ENCODE peak calls at places on chromosomes 11 and 22, in six cellular contexts. One of them, this sample, is unnamed.

GRCh38 chr11:1896468-1896867 is 4.8 kb upstream of the PRR33 start:
- DNase-seq in AG09309: no peak
- DNase-seq in sigmoid colon: no peak
- DNase-seq in H9: no peak
- DNase-seq in ovary: no peak
- DNase-seq in Calu3: no peak
- DNase-seq in this sample: no peak

GRCh38 chr11:101445761-101446160 is 138.0 kb downstream of the TRPC6 start:
- DNase-seq in Calu3: no peak
- DNase-seq in H9: no peak
- DNase-seq in AG09309: no peak
- DNase-seq in ovary: no peak
- DNase-seq in sigmoid colon: no peak
- DNase-seq in this sample: no peak

GRCh38 chr11:19698493-19699292 is 13.9 kb upstream of the NAV2 start:
- DNase-seq in Calu3: no peak
- DNase-seq in ovary: no peak
- DNase-seq in sigmoid colon: peak; percentile 89
- DNase-seq in AG09309: peak; percentile 78
- DNase-seq in H9: no peak
- DNase-seq in this sample: no peak

GRCh38 chr11:85737738-85738137 is 51.7 kb upstream of the CCDC89 start:
- DNase-seq in ovary: no peak
- DNase-seq in sigmoid colon: no peak
- DNase-seq in AG09309: no peak
- DNase-seq in Calu3: peak; percentile 35
- DNase-seq in H9: no peak
- DNase-seq in this sample: no peak

GRCh38 chr22:40436460-40437431 is 66.4 kb downstream of the SGSM3 start:
- DNase-seq in Calu3: peak; percentile 9
- DNase-seq in sigmoid colon: no peak
- DNase-seq in AG09309: peak; percentile 63
- DNase-seq in ovary: peak; percentile 56
- DNase-seq in H9: no peak
- DNase-seq in this sample: no peak

GRCh38 chr11:116696381-116696941 is 76.3 kb downstream of the BUD13 start:
- DNase-seq in ovary: no peak
- DNase-seq in Calu3: no peak
- DNase-seq in sigmoid colon: peak; percentile 37
- DNase-seq in H9: peak; percentile 94
- DNase-seq in AG09309: no peak
- DNase-seq in this sample: no peak

GRCh38 chr11:117515892-117516291 is 188.2 kb downstream of the CEP164 start:
- DNase-seq in ovary: no peak
- DNase-seq in AG09309: no peak
- DNase-seq in sigmoid colon: no peak
- DNase-seq in Calu3: no peak
- DNase-seq in H9: no peak
- DNase-seq in this sample: no peak

GRCh38 chr22:22849640-22850610 is 37.7 kb upstream of the IGLL5 start:
- DNase-seq in AG09309: no peak
- DNase-seq in H9: no peak
- DNase-seq in sigmoid colon: no peak
- DNase-seq in Calu3: no peak
- DNase-seq in ovary: no peak
- DNase-seq in this sample: no peak

GRCh38 chr11:60872952-60873524 is 5.7 kb downstream of the ZP1 start:
- DNase-seq in H9: peak; percentile 64
- DNase-seq in Calu3: no peak
- DNase-seq in AG09309: peak; percentile 34
- DNase-seq in ovary: no peak
- DNase-seq in sigmoid colon: peak; percentile 48
- DNase-seq in this sample: no peak

GRCh38 chr22:29359469-29359868 is 28.9 kb downstream of the AP1B1 start:
- DNase-seq in ovary: peak; percentile 62
- DNase-seq in sigmoid colon: peak; percentile 85
- DNase-seq in Calu3: peak; percentile 49
- DNase-seq in H9: peak; percentile 69
- DNase-seq in AG09309: no peak
- DNase-seq in this sample: no peak

GRCh38 chr11:67606477-67607295 is at the start of gene NDUFV1:
- DNase-seq in ovary: peak; percentile 96
- DNase-seq in sigmoid colon: peak; percentile 98
- DNase-seq in AG09309: peak; percentile 40
- DNase-seq in H9: peak; percentile 96
- DNase-seq in Calu3: peak; percentile 97
- DNase-seq in this sample: peak; percentile 95

GRCh38 chr11:23124249-23124648 is 264.0 kb upstream of the CCDC179 start:
- DNase-seq in H9: no peak
- DNase-seq in Calu3: no peak
- DNase-seq in sigmoid colon: no peak
- DNase-seq in AG09309: no peak
- DNase-seq in ovary: no peak
- DNase-seq in this sample: no peak

GRCh38 chr11:102288745-102289083 is 28.6 kb upstream of the BIRC3 start:
- DNase-seq in ovary: no peak
- DNase-seq in sigmoid colon: no peak
- DNase-seq in H9: no peak
- DNase-seq in Calu3: no peak
- DNase-seq in AG09309: no peak
- DNase-seq in this sample: no peak

GRCh38 chr11:60902625-60903024 is 3.8 kb downstream of the PRPF19 start:
- DNase-seq in AG09309: no peak
- DNase-seq in Calu3: no peak
- DNase-seq in H9: no peak
- DNase-seq in sigmoid colon: peak; percentile 46
- DNase-seq in ovary: no peak
- DNase-seq in this sample: no peak

GRCh38 chr11:112852141-112852853 is 108.9 kb upstream of the NCAM1 start:
- DNase-seq in H9: no peak
- DNase-seq in sigmoid colon: no peak
- DNase-seq in AG09309: no peak
- DNase-seq in Calu3: no peak
- DNase-seq in ovary: no peak
- DNase-seq in this sample: no peak

GRCh38 chr22:36104988-36105387 is 55.6 kb downstream of the APOL3 start:
- DNase-seq in H9: no peak
- DNase-seq in ovary: no peak
- DNase-seq in Calu3: no peak
- DNase-seq in AG09309: no peak
- DNase-seq in sigmoid colon: peak; percentile 7
- DNase-seq in this sample: no peak

GRCh38 chr11:32430586-32431357 is 4.6 kb downstream of the WT1 start:
- DNase-seq in H9: peak; percentile 76
- DNase-seq in sigmoid colon: no peak
- DNase-seq in Calu3: no peak
- DNase-seq in AG09309: no peak
- DNase-seq in ovary: peak; percentile 88
- DNase-seq in this sample: no peak
- TF ChIP-seq CTCF in H9: peak; percentile 65
- TF ChIP-seq CTCF in sigmoid colon: no peak
- TF ChIP-seq CTCF in Calu3: no peak
- TF ChIP-seq CTCF in AG09309: peak; percentile 10
- TF ChIP-seq CTCF in ovary: peak; percentile 28
- TF ChIP-seq CTCF in this sample: peak; percentile 40

DNA sequence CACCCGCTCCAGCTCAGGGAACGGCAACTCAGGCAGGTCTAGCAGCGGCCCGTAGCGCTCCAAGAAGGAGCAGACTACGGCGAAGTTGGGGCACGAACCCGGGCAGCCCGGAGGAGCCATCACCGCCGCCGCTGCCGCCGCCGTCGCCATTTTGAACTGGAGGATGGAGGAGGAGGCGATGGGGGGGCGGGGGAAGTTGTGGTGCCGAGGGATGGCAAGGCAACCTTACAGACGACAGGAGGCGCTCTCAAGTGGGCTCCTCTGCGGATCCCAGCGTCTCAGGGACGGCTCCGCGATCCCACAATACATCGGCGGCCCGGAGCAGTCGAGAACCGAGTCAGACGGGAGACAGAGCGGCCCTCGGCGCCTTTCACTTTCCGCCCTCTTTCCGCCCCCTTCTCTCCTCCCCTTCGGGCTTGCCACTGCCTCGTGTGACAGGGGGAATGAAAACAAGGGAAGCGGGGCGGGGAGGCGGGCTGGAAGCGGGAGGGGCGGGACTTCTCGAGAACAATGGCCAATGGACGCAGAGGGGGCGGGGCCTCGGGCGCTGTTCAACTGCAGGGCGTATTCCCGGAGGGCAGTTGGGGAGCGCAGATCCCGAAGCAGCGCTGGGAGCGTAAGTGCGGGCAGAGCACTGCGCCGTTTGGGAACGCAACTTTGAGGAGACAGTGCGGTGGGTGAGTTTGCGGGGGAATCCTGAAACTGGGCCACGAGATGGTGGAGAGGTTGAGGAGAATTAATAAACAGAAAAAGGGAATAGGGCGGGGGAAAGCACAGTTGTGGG is at the start of the genes AAMDC and RSF1:
- DNase-seq in AG09309: peak; percentile 97
- DNase-seq in H9: peak; percentile 98
- DNase-seq in Calu3: peak; percentile 98
- DNase-seq in sigmoid colon: peak; percentile 99
- DNase-seq in ovary: peak; percentile 99
- DNase-seq in this sample: peak; percentile 97
- TF ChIP-seq CTCF in AG09309: peak; percentile 87
- TF ChIP-seq CTCF in H9: peak; percentile 77
- TF ChIP-seq CTCF in Calu3: peak; percentile 34
- TF ChIP-seq CTCF in sigmoid colon: peak; percentile 28
- TF ChIP-seq CTCF in ovary: peak; percentile 76
- TF ChIP-seq CTCF in this sample: peak; percentile 78

DNA sequence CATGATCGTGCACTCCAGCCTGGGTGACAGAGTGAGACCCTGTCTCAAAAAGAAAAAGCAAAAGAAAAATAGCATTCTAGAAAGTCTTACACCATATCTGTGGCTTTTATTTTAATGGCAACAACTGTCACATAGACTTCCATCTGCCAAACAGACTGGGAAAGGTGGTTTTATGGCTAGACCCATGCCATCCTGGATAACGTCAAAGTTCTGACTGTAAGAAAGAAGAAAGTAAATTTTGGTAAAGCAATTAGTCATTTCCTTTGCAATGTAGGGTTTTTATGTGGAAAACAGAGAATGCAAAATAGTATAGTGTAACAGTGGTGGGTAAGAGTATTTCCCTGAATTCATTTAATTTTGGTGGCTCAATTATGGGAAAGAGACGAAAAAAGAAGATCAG is 75.5 kb upstream of the BARX2 start:
- DNase-seq in H9: no peak
- DNase-seq in ovary: no peak
- DNase-seq in AG09309: no peak
- DNase-seq in sigmoid colon: no peak
- DNase-seq in Calu3: no peak
- DNase-seq in this sample: no peak
- TF ChIP-seq CTCF in H9: no peak
- TF ChIP-seq CTCF in ovary: no peak
- TF ChIP-seq CTCF in AG09309: no peak
- TF ChIP-seq CTCF in sigmoid colon: no peak
- TF ChIP-seq CTCF in Calu3: no peak
- TF ChIP-seq CTCF in this sample: no peak

GRCh38 chr11:13103962-13104554 is 94.9 kb downstream of the RASSF10 start:
- DNase-seq in Calu3: no peak
- DNase-seq in ovary: no peak
- DNase-seq in H9: no peak
- DNase-seq in AG09309: no peak
- DNase-seq in sigmoid colon: no peak
- DNase-seq in this sample: no peak
- TF ChIP-seq CTCF in Calu3: no peak
- TF ChIP-seq CTCF in ovary: no peak
- TF ChIP-seq CTCF in H9: no peak
- TF ChIP-seq CTCF in AG09309: no peak
- TF ChIP-seq CTCF in sigmoid colon: no peak
- TF ChIP-seq CTCF in this sample: no peak

GRCh38 chr11:75767228-75767572 is 1.4 kb upstream of the DGAT2 start:
- DNase-seq in sigmoid colon: peak; percentile 46
- DNase-seq in AG09309: no peak
- DNase-seq in Calu3: no peak
- DNase-seq in ovary: no peak
- DNase-seq in H9: no peak
- DNase-seq in this sample: no peak

GRCh38 chr11:75766449-75767227 is 1.9 kb upstream of the DGAT2 start:
- DNase-seq in H9: no peak
- DNase-seq in ovary: no peak
- DNase-seq in Calu3: no peak
- DNase-seq in sigmoid colon: peak; percentile 30
- DNase-seq in AG09309: no peak
- DNase-seq in this sample: no peak

GRCh38 chr11:75768909-75769771 is 562 bp downstream of the DGAT2 start:
- DNase-seq in AG09309: no peak
- DNase-seq in H9: peak; percentile 39
- DNase-seq in Calu3: no peak
- DNase-seq in sigmoid colon: peak; percentile 63
- DNase-seq in ovary: peak; percentile 29
- DNase-seq in this sample: no peak

GRCh38 chr11:75767793-75768111 is 826 bp upstream of the DGAT2 start:
- DNase-seq in Calu3: no peak
- DNase-seq in sigmoid colon: no peak
- DNase-seq in ovary: no peak
- DNase-seq in H9: no peak
- DNase-seq in AG09309: no peak
- DNase-seq in this sample: no peak

GRCh38 chr11:75768112-75768908 is at the start of gene DGAT2:
- DNase-seq in ovary: peak; percentile 78
- DNase-seq in AG09309: no peak
- DNase-seq in Calu3: peak; percentile 72
- DNase-seq in sigmoid colon: peak; percentile 76
- DNase-seq in H9: peak; percentile 71
- DNase-seq in this sample: peak; percentile 67
- TF ChIP-seq CTCF in ovary: peak; percentile 4
- TF ChIP-seq CTCF in AG09309: peak; percentile 4
- TF ChIP-seq CTCF in Calu3: no peak
- TF ChIP-seq CTCF in sigmoid colon: no peak
- TF ChIP-seq CTCF in H9: peak; percentile 43
- TF ChIP-seq CTCF in this sample: peak; percentile 47

GRCh38 chr11:17328856-17329490 is 22.6 kb upstream of the NCR3LG1 start:
- DNase-seq in ovary: no peak
- DNase-seq in H9: peak; percentile 49
- DNase-seq in Calu3: no peak
- DNase-seq in sigmoid colon: no peak
- DNase-seq in AG09309: no peak
- DNase-seq in this sample: no peak
- TF ChIP-seq CTCF in ovary: no peak
- TF ChIP-seq CTCF in H9: peak; percentile 53
- TF ChIP-seq CTCF in Calu3: no peak
- TF ChIP-seq CTCF in sigmoid colon: no peak
- TF ChIP-seq CTCF in AG09309: no peak
- TF ChIP-seq CTCF in this sample: no peak

This sample was measured in progenitor cell of endocrine pancreas.